ENCODE peak calls at places on chromosomes 5 and 9, in seven cellular contexts. Y is lower lobe of right lung, O is mucosa of descending colon, A is mammary epithelial cell, L is astrocyte, D is A673, M is tibial artery. B is an unnamed sample.

GRCh38 chr9:110911659-110912473 is 126.4 kb downstream of the LPAR1 start:
- DNase-seq in Y (no peak), O (no peak), A (peak), L (peak), D (no peak), M (no peak), B (peak)

GRCh38 chr5:31122998-31123950 is 70.2 kb upstream of the CDH6 start:
- DNase-seq in Y (no peak), O (no peak), A (no peak), L (peak), D (no peak), M (no peak), B (peak)

GRCh38 chr5:198941-199820 is 7.9 kb downstream of the LRRC14B start:
- DNase-seq in Y (no peak), O (no peak), A (no peak), L (no peak), D (no peak), M (no peak), B (no peak)

GRCh38 chr5:107365355-107366109 is 305.2 kb downstream of the EFNA5 start:
- DNase-seq in Y (no peak), O (no peak), A (no peak), L (peak), D (peak), M (no peak), B (no peak)

GRCh38 chr5:8953016-8953415 is 592.9 kb downstream of the SEMA5A start:
- DNase-seq in Y (no peak), O (no peak), A (no peak), L (no peak), D (no peak), M (no peak), B (no peak)

GRCh38 chr5:119411935-119412623 is 40.2 kb upstream of the HSD17B4 start:
- DNase-seq in Y (no peak), O (peak), A (peak), L (peak), D (peak), M (peak), B (peak)

GRCh38 chr5:13659391-13659790 is 285.1 kb downstream of the DNAH5 start:
- DNase-seq in Y (no peak), O (no peak), A (no peak), L (peak), D (no peak), M (no peak), B (peak)

GRCh38 chr9:12891588-12891987 is 116.8 kb downstream of the LURAP1L start:
- DNase-seq in Y (no peak), O (no peak), A (no peak), L (no peak), D (no peak), M (no peak), B (no peak)

GRCh38 chr5:156103116-156103860 is 223.7 kb upstream of the SGCD start:
- DNase-seq in Y (no peak), O (no peak), A (no peak), L (peak), D (no peak), M (no peak), B (no peak)

GRCh38 chr5:151686673-151687378 is at the start of gene SPARC:
- DNase-seq in Y (peak), O (peak), A (peak), L (peak), D (peak), M (peak), B (peak)

GRCh38 chr5:124401247-124402143 is 344.9 kb downstream of the ZNF608 start:
- DNase-seq in Y (no peak), O (no peak), A (peak), L (no peak), D (no peak), M (no peak), B (no peak)

GRCh38 chr5:52895070-52895469 is 94.1 kb upstream of the ITGA2 start:
- DNase-seq in Y (no peak), O (no peak), A (no peak), L (no peak), D (peak), M (no peak), B (no peak)

GRCh38 chr5:168022761-168023160 is 268.7 kb upstream of the WWC1 start:
- DNase-seq in Y (no peak), O (no peak), A (no peak), L (no peak), D (no peak), M (no peak), B (no peak)

GRCh38 chr5:168017313-168017712 is 274.1 kb upstream of the WWC1 start:
- DNase-seq in Y (no peak), O (no peak), A (no peak), L (no peak), D (no peak), M (no peak), B (no peak)

GRCh38 chr5:168015506-168015905 is 275.9 kb upstream of the WWC1 start:
- DNase-seq in Y (no peak), O (no peak), A (no peak), L (peak), D (no peak), M (no peak), B (peak)

GRCh38 chr5:168023190-168023589 is 268.3 kb upstream of the WWC1 start:
- DNase-seq in Y (no peak), O (no peak), A (no peak), L (no peak), D (peak), M (no peak), B (no peak)

GRCh38 chr5:168020522-168021294 is 270.7 kb upstream of the WWC1 start:
- DNase-seq in Y (no peak), O (peak), A (no peak), L (peak), D (peak), M (no peak), B (peak)
- TF ChIP-seq CTCF in Y (no peak), O (no peak), A (peak), L (peak), D (peak), M (peak), B (peak)

DNA sequence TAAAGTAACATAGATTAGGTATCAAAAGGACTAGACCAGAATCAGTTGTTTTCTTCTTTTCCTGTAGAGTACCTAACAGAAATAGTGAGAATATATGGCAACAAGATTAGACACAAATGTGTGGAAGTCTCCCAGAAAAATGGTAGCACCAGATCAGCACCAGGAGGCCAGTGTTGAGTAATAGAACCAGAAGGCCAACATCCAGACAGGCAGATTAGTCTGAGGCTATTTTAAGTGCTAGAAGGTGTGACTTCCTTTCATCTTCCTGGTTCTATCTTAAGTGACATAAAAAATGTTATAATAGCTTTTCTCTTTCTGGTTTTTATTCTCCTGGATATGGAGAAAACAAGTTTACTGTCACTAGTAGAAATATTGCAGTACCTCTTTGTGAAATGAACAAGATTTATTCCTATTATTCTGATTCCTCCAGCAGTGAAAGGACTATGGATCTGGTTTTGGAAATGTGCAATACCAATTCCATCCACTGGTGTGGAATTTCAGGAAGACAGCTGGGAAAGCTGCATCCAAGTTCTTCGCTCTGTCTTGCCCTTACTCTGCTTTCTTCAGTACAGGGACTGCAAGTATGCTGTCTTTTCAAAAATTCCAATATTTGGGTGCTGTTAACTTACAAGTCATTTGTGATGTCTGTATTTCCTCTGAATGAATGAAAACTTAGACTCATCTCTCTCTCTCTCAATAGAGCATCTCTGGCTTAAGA is 39.1 kb downstream of the SHLD3 start:
- DNase-seq in Y (no peak), O (no peak), A (peak), L (peak), D (peak), M (no peak), B (peak)
- H3K4me3 ChIP-seq in Y (no peak), O (no peak), A (no peak), L (no peak), D (no peak), M (no peak), B (no peak)

GRCh38 chr9:75712690-75713089 is 177.8 kb upstream of the PCSK5 start:
- DNase-seq in Y (no peak), O (no peak), A (peak), L (peak), D (peak), M (no peak), B (peak)
- TF ChIP-seq CTCF in Y (no peak), O (no peak), A (no peak), L (no peak), D (no peak), M (no peak), B (no peak)

DNA sequence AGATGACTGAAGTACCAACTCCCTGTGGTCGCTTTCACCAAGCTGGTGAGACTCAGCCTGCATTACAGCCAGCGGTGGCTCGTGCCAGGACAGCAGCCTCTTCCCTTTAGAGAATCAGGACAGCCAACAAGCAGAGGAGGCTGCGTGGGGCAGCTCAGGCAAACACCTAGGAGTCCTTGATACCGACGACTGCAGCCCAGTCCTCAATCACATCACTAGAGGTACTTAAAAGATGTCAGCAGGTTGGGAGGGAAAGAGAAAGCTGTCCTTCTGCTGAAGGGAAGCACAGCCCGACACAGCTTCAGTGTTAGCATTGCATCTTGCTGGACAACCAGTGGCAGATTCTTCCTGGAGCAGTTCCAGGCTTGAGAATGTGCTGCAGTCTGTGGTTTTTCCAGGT is 230.4 kb downstream of the SYK start:
- DNase-seq in Y (no peak), O (no peak), A (no peak), L (no peak), D (no peak), M (no peak), B (no peak)
- H3K4me3 ChIP-seq in Y (no peak), O (no peak), A (no peak), L (no peak), D (no peak), M (no peak), B (no peak)

B was measured in epithelial cell of esophagus.